ENCODE peak calls at places on chromosomes 3 and 15, in ten cellular contexts. F is fibroblast of pulmonary artery; H is AG04450; J is epithelial cell of esophagus; B is cardiac muscle cell; G is LoVo; V is fibroblast of the aortic adventitia; S is effector CD4-positive, alpha-beta T cell; X is HFFc6; O is RCC 7860. L is an unnamed sample.

GRCh38 chr15:82548700-82549099 is 8.4 kb upstream of the RPS17 start:
- DNase-seq in F (no peak), H (no peak), J (no peak), B (no peak), G (no peak), V (no peak), S (no peak), X (no peak), O (no peak), L (no peak)

GRCh38 chr15:29920515-29920914 is 98.2 kb upstream of the TJP1 start:
- DNase-seq in F (no peak), H (no peak), J (peak), B (no peak), G (peak), V (no peak), S (no peak), X (no peak), O (peak), L (no peak)

GRCh38 chr3:87801409-87801808 is 257.4 kb downstream of the CGGBP1 start:
- DNase-seq in F (no peak), H (no peak), J (no peak), B (no peak), G (no peak), V (no peak), S (no peak), X (no peak), O (no peak), L (no peak)

GRCh38 chr15:64213646-64214045 is 50.8 kb upstream of the PPIB start:
- DNase-seq in F (no peak), H (no peak), J (peak), B (no peak), G (no peak), V (no peak), S (no peak), X (no peak), O (no peak), L (no peak)

GRCh38 chr15:26023231-26023630 is 160.1 kb upstream of the ATP10A start:
- DNase-seq in F (no peak), H (no peak), J (no peak), B (no peak), G (no peak), V (no peak), S (no peak), X (no peak), O (no peak), L (no peak)

GRCh38 chr15:53448215-53449001 is 311.1 kb downstream of the WDR72 start:
- DNase-seq in F (no peak), H (no peak), J (no peak), B (no peak), G (no peak), V (no peak), S (no peak), X (no peak), O (no peak), L (no peak)

GRCh38 chr15:66573719-66574641 is 8.2 kb upstream of the LCTL start:
- DNase-seq in F (peak), H (peak), J (no peak), B (no peak), G (no peak), V (peak), S (no peak), X (peak), O (no peak), L (no peak)

GRCh38 chr15:66004618-66005262 is 135.4 kb downstream of the RAB11A start:
- DNase-seq in F (peak), H (no peak), J (peak), B (peak), G (peak), V (peak), S (no peak), X (peak), O (no peak), L (peak)

GRCh38 chr15:40807028-40807887 is at the start of the genes DNAJC17 and ZFYVE19:
- DNase-seq in F (peak), H (peak), J (peak), B (peak), G (peak), V (peak), S (peak), X (peak), O (peak), L (peak)

GRCh38 chr15:29997499-29997898 is 85.3 kb upstream of the GOLGA8J start:
- DNase-seq in F (no peak), H (no peak), J (no peak), B (no peak), G (no peak), V (no peak), S (no peak), X (no peak), O (no peak), L (no peak)

GRCh38 chr15:84402856-84403608 is 167.5 kb downstream of the GOLGA6L4 start:
- DNase-seq in F (no peak), H (no peak), J (no peak), B (no peak), G (no peak), V (no peak), S (no peak), X (no peak), O (no peak), L (no peak)

GRCh38 chr3:161316006-161316689 is 55.2 kb downstream of the SPTSSB start:
- DNase-seq in F (peak), H (no peak), J (peak), B (no peak), G (peak), V (peak), S (no peak), X (no peak), O (no peak), L (no peak)

GRCh38 chr15:68341851-68342336 is 64.3 kb downstream of the FEM1B start:
- DNase-seq in F (no peak), H (no peak), J (no peak), B (no peak), G (no peak), V (peak), S (no peak), X (no peak), O (no peak), L (no peak)

GRCh38 chr3:73685061-73685460 is 60.3 kb upstream of the PDZRN3 start:
- DNase-seq in F (no peak), H (no peak), J (peak), B (no peak), G (no peak), V (no peak), S (no peak), X (no peak), O (no peak), L (no peak)

GRCh38 chr3:159252274-159252673 is 450.4 kb downstream of the MFSD1 start:
- DNase-seq in F (peak), H (no peak), J (no peak), B (no peak), G (no peak), V (peak), S (no peak), X (peak), O (no peak), L (no peak)

GRCh38 chr3:127805026-127805753 is 17.1 kb downstream of the MGLL start:
- DNase-seq in F (peak), H (no peak), J (no peak), B (no peak), G (no peak), V (peak), S (no peak), X (no peak), O (no peak), L (no peak)

GRCh38 chr15:100918690-100919480 is at the start of gene LRRK1:
- DNase-seq in F (peak), H (no peak), J (peak), B (peak), G (peak), V (peak), S (no peak), X (no peak), O (no peak), L (peak)